ENCODE peak calls at places on chromosomes 1 and 21, in four cellular contexts. One of them, this sample, is unnamed.

GRCh38 chr1:203324103-203325003 is 19.0 kb downstream of the BTG2 start:
- DNase-seq in neural progenitor cell: peak
- DNase-seq in CD8-positive, alpha-beta T cell: peak
- DNase-seq in colonic mucosa: peak
- DNase-seq in this sample: peak

GRCh38 chr1:158180741-158181576 is at the start of gene CD1D:
- DNase-seq in colonic mucosa: peak
- DNase-seq in neural progenitor cell: peak
- DNase-seq in CD8-positive, alpha-beta T cell: no peak
- DNase-seq in this sample: no peak

GRCh38 chr1:88204768-88205167 is 479.3 kb upstream of the PKN2 start:
- DNase-seq in colonic mucosa: no peak
- DNase-seq in neural progenitor cell: no peak
- DNase-seq in CD8-positive, alpha-beta T cell: no peak
- DNase-seq in this sample: no peak

GRCh38 chr1:225766967-225767413 is 10.6 kb upstream of the SRP9 start:
- DNase-seq in neural progenitor cell: no peak
- DNase-seq in CD8-positive, alpha-beta T cell: no peak
- DNase-seq in colonic mucosa: peak
- DNase-seq in this sample: no peak

GRCh38 chr1:210200090-210200736 is 32.4 kb upstream of the SERTAD4 start:
- DNase-seq in colonic mucosa: no peak
- DNase-seq in CD8-positive, alpha-beta T cell: no peak
- DNase-seq in neural progenitor cell: no peak
- DNase-seq in this sample: no peak

GRCh38 chr1:33815061-33815460 is 48.8 kb upstream of the HMGB4 start:
- DNase-seq in colonic mucosa: no peak
- DNase-seq in CD8-positive, alpha-beta T cell: no peak
- DNase-seq in neural progenitor cell: no peak
- DNase-seq in this sample: no peak

GRCh38 chr1:159177273-159177907 is 6.0 kb downstream of the CADM3 start:
- DNase-seq in colonic mucosa: peak
- DNase-seq in neural progenitor cell: peak
- DNase-seq in CD8-positive, alpha-beta T cell: peak
- DNase-seq in this sample: no peak

GRCh38 chr21:40902993-40903392 is 56.0 kb upstream of the DSCAM start:
- DNase-seq in CD8-positive, alpha-beta T cell: no peak
- DNase-seq in neural progenitor cell: no peak
- DNase-seq in colonic mucosa: no peak
- DNase-seq in this sample: no peak

GRCh38 chr1:151838491-151839412 is 868 bp downstream of the C2CD4D start:
- DNase-seq in colonic mucosa: no peak
- DNase-seq in CD8-positive, alpha-beta T cell: no peak
- DNase-seq in neural progenitor cell: peak
- DNase-seq in this sample: no peak

GRCh38 chr1:99573431-99574217 is 72.3 kb upstream of the PALMD start:
- DNase-seq in colonic mucosa: no peak
- DNase-seq in CD8-positive, alpha-beta T cell: no peak
- DNase-seq in neural progenitor cell: no peak
- DNase-seq in this sample: no peak

GRCh38 chr1:202249846-202250245 is 56.2 kb downstream of the LGR6 start:
- DNase-seq in colonic mucosa: no peak
- DNase-seq in CD8-positive, alpha-beta T cell: no peak
- DNase-seq in neural progenitor cell: no peak
- DNase-seq in this sample: no peak

GRCh38 chr1:115176189-115176588 is 86.9 kb upstream of the TSPAN2 start:
- DNase-seq in colonic mucosa: no peak
- DNase-seq in neural progenitor cell: no peak
- DNase-seq in CD8-positive, alpha-beta T cell: no peak
- DNase-seq in this sample: no peak

GRCh38 chr1:51843948-51844347 is 34.6 kb downstream of the NRDC start:
- DNase-seq in neural progenitor cell: no peak
- DNase-seq in CD8-positive, alpha-beta T cell: no peak
- DNase-seq in colonic mucosa: no peak
- DNase-seq in this sample: no peak

GRCh38 chr1:17080085-17080759 is 26.4 kb upstream of the SDHB start:
- DNase-seq in neural progenitor cell: no peak
- DNase-seq in colonic mucosa: no peak
- DNase-seq in CD8-positive, alpha-beta T cell: no peak
- DNase-seq in this sample: no peak

GRCh38 chr1:27351541-27352107 is 9.8 kb downstream of the SYTL1 start:
- DNase-seq in CD8-positive, alpha-beta T cell: no peak
- DNase-seq in neural progenitor cell: no peak
- DNase-seq in colonic mucosa: no peak
- DNase-seq in this sample: no peak

GRCh38 chr1:21935393-21935804 is 1.7 kb downstream of the HSPG2 start:
- DNase-seq in CD8-positive, alpha-beta T cell: no peak
- DNase-seq in colonic mucosa: no peak
- DNase-seq in neural progenitor cell: no peak
- DNase-seq in this sample: no peak

GRCh38 chr1:51506537-51506936 is 12.5 kb downstream of the EPS15 start:
- DNase-seq in colonic mucosa: no peak
- DNase-seq in CD8-positive, alpha-beta T cell: no peak
- DNase-seq in neural progenitor cell: no peak
- DNase-seq in this sample: no peak

GRCh38 chr1:105023719-105024118 is 1274.0 kb downstream of the AMY1C start:
- DNase-seq in colonic mucosa: no peak
- DNase-seq in neural progenitor cell: no peak
- DNase-seq in CD8-positive, alpha-beta T cell: no peak
- DNase-seq in this sample: no peak

GRCh38 chr1:88595355-88595754 is 88.7 kb upstream of the PKN2 start:
- DNase-seq in colonic mucosa: no peak
- DNase-seq in neural progenitor cell: no peak
- DNase-seq in CD8-positive, alpha-beta T cell: no peak
- DNase-seq in this sample: peak

GRCh38 chr1:194102607-194103006 is 916.2 kb upstream of the B3GALT2 start:
- DNase-seq in CD8-positive, alpha-beta T cell: no peak
- DNase-seq in colonic mucosa: no peak
- DNase-seq in neural progenitor cell: peak
- DNase-seq in this sample: no peak

GRCh38 chr1:26025517-26025916 is 3.9 kb downstream of the EXTL1 start:
- DNase-seq in colonic mucosa: no peak
- DNase-seq in neural progenitor cell: no peak
- DNase-seq in CD8-positive, alpha-beta T cell: no peak
- DNase-seq in this sample: no peak

GRCh38 chr21:42460391-42461184 is 35.4 kb downstream of the RSPH1 start:
- DNase-seq in colonic mucosa: no peak
- DNase-seq in neural progenitor cell: peak
- DNase-seq in CD8-positive, alpha-beta T cell: peak
- DNase-seq in this sample: peak

GRCh38 chr1:228367798-228368791 is 38.5 kb downstream of the TRIM11 start:
- DNase-seq in CD8-positive, alpha-beta T cell: no peak
- DNase-seq in colonic mucosa: no peak
- DNase-seq in neural progenitor cell: peak
- DNase-seq in this sample: no peak

GRCh38 chr1:19384772-19385187 is 72.7 kb downstream of the SLC66A1 start:
- DNase-seq in colonic mucosa: peak
- DNase-seq in CD8-positive, alpha-beta T cell: no peak
- DNase-seq in neural progenitor cell: no peak
- DNase-seq in this sample: no peak

GRCh38 chr1:68904472-68904871 is 407.6 kb upstream of the DEPDC1 start:
- DNase-seq in neural progenitor cell: peak
- DNase-seq in colonic mucosa: no peak
- DNase-seq in CD8-positive, alpha-beta T cell: no peak
- DNase-seq in this sample: no peak

GRCh38 chr1:20921285-20921684 is 134.2 kb upstream of the HP1BP3 start:
- DNase-seq in colonic mucosa: no peak
- DNase-seq in neural progenitor cell: no peak
- DNase-seq in CD8-positive, alpha-beta T cell: no peak
- DNase-seq in this sample: no peak

GRCh38 chr1:168224991-168225390 is 813 bp upstream of the SFT2D2 start:
- DNase-seq in CD8-positive, alpha-beta T cell: no peak
- DNase-seq in neural progenitor cell: no peak
- DNase-seq in colonic mucosa: no peak
- DNase-seq in this sample: no peak

GRCh38 chr1:211318881-211319280 is 7.8 kb upstream of the TRAF5 start:
- DNase-seq in colonic mucosa: no peak
- DNase-seq in neural progenitor cell: no peak
- DNase-seq in CD8-positive, alpha-beta T cell: no peak
- DNase-seq in this sample: no peak

GRCh38 chr1:228087771-228088251 is 5.3 kb downstream of the ARF1 start:
- DNase-seq in CD8-positive, alpha-beta T cell: no peak
- DNase-seq in colonic mucosa: no peak
- DNase-seq in neural progenitor cell: no peak
- DNase-seq in this sample: no peak

GRCh38 chr1:9482403-9482802 is 56.9 kb upstream of the SLC25A33 start:
- DNase-seq in neural progenitor cell: no peak
- DNase-seq in CD8-positive, alpha-beta T cell: no peak
- DNase-seq in colonic mucosa: no peak
- DNase-seq in this sample: no peak
- H3K4me3 ChIP-seq in neural progenitor cell: no peak
- H3K4me3 ChIP-seq in CD8-positive, alpha-beta T cell: no peak
- H3K4me3 ChIP-seq in colonic mucosa: no peak
- H3K4me3 ChIP-seq in this sample: no peak

DNA sequence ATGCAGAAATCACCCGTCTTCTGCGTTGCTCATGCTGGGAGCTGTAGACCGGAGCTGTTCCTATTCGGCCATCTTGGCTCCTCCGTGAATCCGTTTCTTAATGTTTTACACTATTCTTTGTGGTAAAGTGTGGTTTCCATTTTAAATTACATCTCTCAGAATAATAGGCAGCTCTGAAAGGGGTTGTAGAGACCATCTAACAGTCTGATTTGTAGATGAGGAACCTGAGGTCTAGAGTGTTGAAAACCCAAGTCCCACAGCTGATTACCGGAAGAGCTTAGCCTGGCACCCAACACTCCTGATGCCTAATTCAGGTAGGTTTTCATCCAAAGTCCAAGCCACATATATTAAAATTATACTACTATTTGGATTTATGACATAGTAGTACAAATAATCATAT is 144.0 kb downstream of the LEPR start:
- DNase-seq in neural progenitor cell: no peak
- DNase-seq in CD8-positive, alpha-beta T cell: no peak
- DNase-seq in colonic mucosa: no peak
- DNase-seq in this sample: no peak
- H3K4me3 ChIP-seq in neural progenitor cell: peak
- H3K4me3 ChIP-seq in CD8-positive, alpha-beta T cell: no peak
- H3K4me3 ChIP-seq in colonic mucosa: no peak
- H3K4me3 ChIP-seq in this sample: no peak

DNA sequence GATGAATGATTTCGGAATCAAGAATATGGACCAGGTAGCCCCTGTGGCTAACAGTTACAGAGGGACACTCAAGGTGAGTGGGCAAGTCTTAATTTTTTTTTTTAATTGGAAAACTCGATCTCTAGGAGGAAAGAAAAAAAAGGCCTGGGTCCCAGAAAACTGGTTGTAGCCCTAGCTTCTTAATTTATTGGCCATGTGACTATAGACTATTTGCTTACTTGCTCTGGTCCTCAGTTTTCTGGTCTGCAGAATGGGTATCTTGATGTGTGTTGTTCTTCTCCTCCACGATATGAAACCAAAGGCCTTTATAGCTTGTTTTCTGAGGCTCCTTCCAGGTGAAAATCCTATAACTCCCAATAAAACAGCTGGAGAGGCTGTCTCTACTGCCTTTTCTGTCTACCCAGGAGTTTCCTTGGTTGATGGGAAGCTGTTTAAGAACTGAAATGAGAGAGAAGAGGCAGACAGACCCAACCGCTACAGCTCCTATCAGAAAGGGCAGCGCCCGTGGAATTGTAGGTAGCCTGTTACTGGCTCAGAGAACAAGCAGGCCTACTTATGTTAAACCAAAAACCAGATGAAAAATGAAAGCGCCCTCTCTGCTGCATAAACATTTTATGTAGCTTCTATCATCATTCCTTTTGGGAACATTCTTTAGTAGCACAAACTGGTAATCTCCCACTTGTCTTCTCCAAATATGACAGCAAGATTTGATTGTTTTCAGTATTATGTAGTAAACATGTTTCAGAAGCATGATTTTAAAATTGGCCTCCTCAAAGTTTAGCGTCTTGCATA is 4.5 kb downstream of the ETS2 start:
- DNase-seq in colonic mucosa: peak
- DNase-seq in neural progenitor cell: no peak
- DNase-seq in CD8-positive, alpha-beta T cell: no peak
- DNase-seq in this sample: no peak
- H3K4me3 ChIP-seq in colonic mucosa: peak
- H3K4me3 ChIP-seq in neural progenitor cell: no peak
- H3K4me3 ChIP-seq in CD8-positive, alpha-beta T cell: no peak
- H3K4me3 ChIP-seq in this sample: no peak

DNA sequence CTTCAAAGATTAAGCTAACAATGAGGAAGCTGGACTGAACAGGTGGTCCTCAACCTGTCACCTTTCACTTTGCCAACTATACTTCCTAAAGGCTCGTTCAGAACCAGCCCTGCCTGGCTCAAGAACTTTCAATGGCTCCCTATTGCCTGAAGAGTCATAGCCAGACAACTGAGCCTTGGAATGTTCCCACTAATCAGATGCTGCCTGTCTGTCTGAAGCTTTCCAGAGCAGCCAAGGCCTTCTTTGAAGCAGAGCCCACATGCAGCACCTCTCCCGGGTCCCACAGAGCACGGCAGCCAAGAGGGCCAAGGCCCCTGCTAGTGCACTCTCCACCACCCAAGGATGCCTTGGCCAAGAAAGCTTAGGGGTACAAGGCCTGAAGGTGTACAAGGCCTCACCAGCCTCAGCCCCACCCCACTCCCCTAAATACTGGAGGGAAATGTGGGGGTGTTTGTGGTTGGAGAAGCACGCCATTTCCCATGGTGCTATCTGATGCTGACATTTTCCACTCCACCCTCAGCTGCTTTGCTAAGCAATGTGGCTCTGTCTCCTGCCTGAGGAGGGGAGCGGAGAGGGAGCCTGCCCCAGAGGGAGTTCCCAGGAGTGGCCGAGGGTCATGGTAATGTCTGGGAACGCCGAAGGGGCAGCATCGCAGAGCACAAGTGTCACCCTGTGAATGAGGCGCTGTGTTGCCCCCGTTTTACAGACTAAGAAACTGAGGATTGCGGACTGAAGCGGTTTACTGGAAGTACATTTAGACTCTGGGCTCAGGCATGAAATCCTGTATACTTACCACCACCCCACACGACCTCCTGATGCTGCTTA is 8.2 kb upstream of the LAPTM5 start:
- DNase-seq in CD8-positive, alpha-beta T cell: no peak
- DNase-seq in colonic mucosa: no peak
- DNase-seq in neural progenitor cell: no peak
- DNase-seq in this sample: no peak
- H3K4me3 ChIP-seq in CD8-positive, alpha-beta T cell: no peak
- H3K4me3 ChIP-seq in colonic mucosa: no peak
- H3K4me3 ChIP-seq in neural progenitor cell: no peak
- H3K4me3 ChIP-seq in this sample: no peak

GRCh38 chr1:2528611-2528965 is 1.5 kb downstream of the HES5 start:
- DNase-seq in colonic mucosa: no peak
- DNase-seq in neural progenitor cell: no peak
- DNase-seq in CD8-positive, alpha-beta T cell: no peak
- DNase-seq in this sample: no peak
- H3K4me3 ChIP-seq in colonic mucosa: peak
- H3K4me3 ChIP-seq in neural progenitor cell: peak
- H3K4me3 ChIP-seq in CD8-positive, alpha-beta T cell: no peak
- H3K4me3 ChIP-seq in this sample: no peak

GRCh38 chr1:31372961-31373896 is at the start of gene FABP3:
- DNase-seq in CD8-positive, alpha-beta T cell: peak
- DNase-seq in colonic mucosa: peak
- DNase-seq in neural progenitor cell: peak
- DNase-seq in this sample: peak
- H3K4me3 ChIP-seq in CD8-positive, alpha-beta T cell: peak
- H3K4me3 ChIP-seq in colonic mucosa: peak
- H3K4me3 ChIP-seq in neural progenitor cell: peak
- H3K4me3 ChIP-seq in this sample: peak

GRCh38 chr1:109198043-109198695 is 15.5 kb upstream of the SARS1 start:
- DNase-seq in colonic mucosa: no peak
- DNase-seq in neural progenitor cell: no peak
- DNase-seq in CD8-positive, alpha-beta T cell: no peak
- DNase-seq in this sample: no peak
- H3K4me3 ChIP-seq in colonic mucosa: no peak
- H3K4me3 ChIP-seq in neural progenitor cell: no peak
- H3K4me3 ChIP-seq in CD8-positive, alpha-beta T cell: no peak
- H3K4me3 ChIP-seq in this sample: no peak